ENCODE peak calls at places on chromosomes 13 and 19, in seven cellular contexts. K is CD8-positive, alpha-beta T cell; S is cardiac muscle cell; P is uterus; N is stomach; L is heart right ventricle; Q is adipocyte. A is an unnamed sample. For H3K9me3, the result is how much of the 10 kb centered on the place peaks cover.

GRCh38 chr19:6660930-6661329 is 9.0 kb downstream of the TNFSF14 start:
- DNase-seq in N (no peak), S (peak), P (peak), K (no peak), Q (no peak), L (no peak), A (no peak)

GRCh38 chr13:74920361-74920760 is 561.6 kb downstream of the TBC1D4 start:
- DNase-seq in P (no peak), L (no peak), Q (no peak), S (no peak), K (no peak), N (no peak), A (no peak)

GRCh38 chr13:50290186-50290585 is 274.9 kb downstream of the KCNRG start:
- DNase-seq in K (no peak), L (no peak), Q (no peak), P (no peak), S (no peak), N (no peak), A (no peak)

GRCh38 chr19:13747098-13747453 is 17.2 kb upstream of the MRI1 start:
- DNase-seq in L (no peak), K (no peak), S (no peak), P (no peak), Q (no peak), N (no peak), A (no peak)

GRCh38 chr13:29497137-29497654 is 98.3 kb downstream of the SLC7A1 start:
- DNase-seq in S (peak), L (peak), Q (peak), N (no peak), K (no peak), P (peak), A (no peak)

GRCh38 chr19:35828694-35829301 is 16.2 kb upstream of the PRODH2 start:
- DNase-seq in K (peak), N (peak), S (peak), P (peak), Q (peak), L (peak), A (no peak)

GRCh38 chr13:75050419-75051066 is 431.4 kb downstream of the TBC1D4 start:
- DNase-seq in Q (peak), P (no peak), K (no peak), N (no peak), S (no peak), L (no peak), A (no peak)

GRCh38 chr19:45187421-45188100 is 9.0 kb downstream of the BLOC1S3 start:
- DNase-seq in Q (peak), N (no peak), P (no peak), K (no peak), L (no peak), S (peak), A (no peak)

GRCh38 chr19:47027586-47028371 is 8.1 kb downstream of the NPAS1 start:
- DNase-seq in Q (no peak), P (no peak), S (no peak), L (no peak), K (no peak), N (no peak), A (no peak)

GRCh38 chr19:44603201-44603945 is 10.0 kb upstream of the IGSF23 start:
- DNase-seq in N (no peak), L (peak), Q (peak), P (no peak), S (no peak), K (no peak), A (no peak)

GRCh38 chr19:40365613-40366401 is 17.3 kb downstream of the PLD3 start:
- DNase-seq in K (no peak), L (peak), P (peak), N (peak), S (peak), Q (peak), A (no peak)

GRCh38 chr19:40362160-40362559 is 13.7 kb downstream of the PLD3 start:
- DNase-seq in Q (no peak), P (no peak), L (no peak), S (no peak), K (no peak), N (no peak), A (no peak)

GRCh38 chr19:40365010-40365409 is 16.5 kb downstream of the PLD3 start:
- DNase-seq in L (no peak), Q (no peak), N (no peak), P (no peak), K (no peak), S (no peak), A (no peak)

GRCh38 chr19:40360020-40360686 is 11.7 kb downstream of the PLD3 start:
- DNase-seq in N (no peak), K (no peak), P (no peak), Q (no peak), L (no peak), S (no peak), A (no peak)

GRCh38 chr19:40363128-40363527 is 14.6 kb downstream of the PLD3 start:
- DNase-seq in L (no peak), P (no peak), S (no peak), N (no peak), K (no peak), Q (no peak), A (no peak)
- H3K9me3 ChIP-seq in L (under half), P (under half), S (under half), N (under half), K (under half), Q (under half), A (under half)

GRCh38 chr19:1244693-1245451 is 3.3 kb downstream of the ATP5F1D start:
- DNase-seq in P (peak), S (no peak), Q (no peak), K (no peak), L (peak), N (peak), A (no peak)
- H3K9me3 ChIP-seq in P (under half), S (under half), Q (under half), K (under half), L (under half), N (under half), A (under half)

DNA sequence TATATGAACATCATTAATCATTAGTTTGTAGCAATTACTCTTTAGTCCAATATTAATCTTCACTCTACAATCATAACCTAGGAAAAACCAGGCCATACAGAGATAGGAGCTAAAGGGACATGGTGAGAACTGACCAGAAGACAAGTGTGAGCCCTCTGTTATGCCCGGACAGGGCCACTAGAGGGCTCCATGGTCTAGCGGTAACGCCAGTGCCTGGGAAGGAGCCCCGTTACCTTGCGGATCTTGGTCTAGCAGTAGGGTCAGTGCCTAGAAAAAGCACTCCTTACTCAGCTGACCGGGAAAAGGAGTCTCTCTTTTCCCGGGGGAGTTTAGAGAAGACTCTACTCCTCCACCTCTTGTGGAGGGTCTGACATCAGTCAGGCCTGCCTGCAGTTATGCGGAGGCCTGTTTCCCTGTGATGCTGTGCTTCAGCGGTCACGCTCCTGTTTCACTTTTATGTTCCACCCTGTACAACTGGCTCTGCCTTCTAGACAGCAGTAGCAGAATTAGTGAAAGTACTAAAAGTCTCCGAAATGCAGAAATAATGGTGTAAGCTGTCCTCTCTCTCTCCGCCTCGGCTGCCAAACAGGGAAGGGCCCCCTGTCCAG is 13.8 kb downstream of the OR7D4 start:
- DNase-seq in Q (peak), K (peak), L (peak), S (peak), N (peak), P (peak), A (peak)
- H3K9me3 ChIP-seq in Q (under half), K (under half), L (under half), S (under half), N (under half), P (under half), A (under half)

DNA sequence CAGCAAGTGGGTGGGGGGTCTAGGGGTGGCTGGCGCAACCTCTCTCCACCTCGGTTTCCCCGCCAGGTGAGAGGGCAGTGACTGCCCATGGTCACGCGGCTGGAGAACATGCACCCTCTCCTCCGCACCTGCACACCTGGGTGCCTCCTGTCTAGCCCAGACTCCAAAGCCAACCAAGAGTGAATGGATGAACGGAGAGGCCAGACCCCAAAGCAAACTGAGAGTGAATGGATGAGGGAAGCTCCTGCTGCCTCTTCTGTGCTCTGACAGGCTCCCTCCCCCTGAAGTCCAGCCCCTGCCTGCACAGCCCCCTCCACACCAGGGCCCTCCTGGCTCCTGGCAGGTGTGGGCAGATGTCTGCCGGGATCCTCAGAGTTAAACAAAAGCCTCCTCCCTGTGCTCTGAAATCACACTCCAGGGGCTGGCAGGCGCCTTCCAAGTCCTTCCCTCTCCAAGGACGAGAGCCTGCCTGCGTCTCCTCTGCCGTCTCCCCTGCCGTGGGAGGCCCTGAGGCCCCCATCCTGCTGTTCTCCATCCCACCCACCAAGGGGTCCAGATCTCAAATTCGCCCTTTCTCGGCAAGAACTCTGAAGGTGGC is 2.2 kb downstream of the SBNO2 start:
- DNase-seq in P (no peak), Q (peak), L (no peak), S (no peak), N (peak), K (no peak), A (no peak)
- H3K9me3 ChIP-seq in P (under half), Q (under half), L (under half), S (under half), N (under half), K (under half), A (under half)

DNA sequence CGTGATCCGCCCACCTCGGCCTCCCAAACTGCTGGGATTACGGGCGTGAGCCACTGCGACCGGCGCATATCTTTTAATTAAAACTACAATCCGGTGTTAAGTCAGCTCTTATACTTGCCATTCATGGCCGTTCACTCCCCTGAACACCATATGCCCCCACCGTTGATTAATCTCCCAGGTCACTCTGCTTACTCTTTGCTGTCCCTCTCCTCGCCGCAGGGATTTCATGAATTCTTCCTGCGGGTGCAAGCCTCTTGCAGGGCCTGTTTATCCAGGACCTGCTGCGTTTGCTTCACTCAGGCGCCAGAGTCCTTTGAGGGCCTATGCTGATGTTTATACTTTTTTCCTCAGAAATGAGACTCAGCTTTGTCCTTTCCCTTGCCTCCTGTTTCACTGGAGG is 996 bp downstream of the ERVV-2 start:
- DNase-seq in N (no peak), P (no peak), K (no peak), L (no peak), S (no peak), Q (no peak), A (no peak)
- H3K9me3 ChIP-seq in N (half or more), P (under half), K (under half), L (under half), S (under half), Q (under half), A (under half)

GRCh38 chr13:97371486-97372109 is 62.4 kb upstream of the RAP2A start:
- DNase-seq in L (no peak), K (no peak), P (no peak), S (no peak), Q (no peak), N (no peak), A (no peak)
- H3K9me3 ChIP-seq in L (under half), K (under half), P (under half), S (under half), Q (under half), N (under half), A (under half)

GRCh38 chr19:41623360-41623759 is 3.5 kb downstream of the CEACAM4 start:
- DNase-seq in Q (no peak), L (no peak), P (no peak), K (no peak), N (no peak), S (no peak), A (no peak)

GRCh38 chr19:41626877-41627276 is at the start of gene CEACAM4:
- DNase-seq in N (peak), S (no peak), L (peak), Q (no peak), K (no peak), P (no peak), A (no peak)

GRCh38 chr19:41624515-41624914 is 2.4 kb downstream of the CEACAM4 start:
- DNase-seq in N (no peak), S (no peak), K (no peak), L (no peak), P (no peak), Q (no peak), A (no peak)

GRCh38 chr19:41627966-41628675 is 1.2 kb upstream of the CEACAM4 start:
- DNase-seq in Q (no peak), P (no peak), L (no peak), K (no peak), N (no peak), S (no peak), A (no peak)

DNA sequence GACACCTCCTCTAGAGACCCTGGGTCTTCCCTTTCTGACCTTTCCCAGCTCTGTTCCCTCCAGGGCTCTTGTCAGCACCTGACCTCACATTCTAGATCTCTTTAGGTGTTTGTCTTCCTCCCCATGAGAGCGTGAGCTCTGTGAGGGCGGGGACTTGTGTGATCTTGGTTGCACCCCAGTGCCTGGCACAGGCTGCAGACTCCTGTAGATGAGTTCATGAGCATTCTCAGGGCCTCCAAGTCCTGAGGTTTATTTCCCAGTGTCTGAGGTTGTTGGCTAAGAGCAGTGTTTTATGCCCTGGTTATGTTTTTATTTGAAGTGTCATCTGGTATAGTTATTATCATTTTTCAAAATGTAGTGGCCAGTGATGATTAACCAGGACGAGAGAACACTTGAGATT is 596 bp downstream of the CEACAM4 start:
- DNase-seq in S (no peak), P (no peak), K (no peak), N (no peak), Q (no peak), L (no peak), A (no peak)
- H3K9me3 ChIP-seq in S (under half), P (under half), K (under half), N (under half), Q (under half), L (under half), A (under half)

GRCh38 chr19:58058428-58058827 is 654 bp upstream of the ZNF135 start:
- DNase-seq in P (no peak), L (no peak), Q (no peak), K (no peak), S (peak), N (no peak), A (no peak)

GRCh38 chr19:58060231-58060630 is 1.1 kb downstream of the ZNF135 start:
- DNase-seq in P (no peak), L (no peak), N (no peak), S (no peak), K (no peak), Q (no peak), A (no peak)

GRCh38 chr19:58056861-58057260 is 2.2 kb upstream of the ZNF135 start:
- DNase-seq in Q (no peak), K (no peak), P (no peak), N (no peak), L (no peak), S (no peak), A (no peak)

GRCh38 chr19:58059681-58060080 is 599 bp downstream of the ZNF135 start:
- DNase-seq in P (no peak), S (no peak), L (no peak), Q (no peak), N (no peak), K (no peak), A (no peak)

GRCh38 chr19:58059003-58059671 is at the start of gene ZNF135:
- DNase-seq in Q (peak), P (peak), N (peak), L (peak), K (peak), S (peak), A (no peak)
- H3K9me3 ChIP-seq in Q (under half), P (under half), N (half or more), L (under half), K (under half), S (under half), A (under half)

GRCh38 chr13:112198611-112199010 is 131.7 kb downstream of the SOX1 start:
- DNase-seq in P (no peak), K (no peak), L (no peak), Q (no peak), S (no peak), N (no peak), A (no peak)
- H3K9me3 ChIP-seq in P (under half), K (under half), L (under half), Q (under half), S (under half), N (under half), A (under half)

A was measured in T-helper 17 cell.